ENCODE peak calls at places on chromosomes 12 and 14, in four cellular contexts. One of them, this sample, is unnamed.

GRCh38 chr14:104249092-104249491 is 110.7 kb downstream of the KIF26A start:
- DNase-seq in GM04504: no peak
- DNase-seq in activated T-cell treated with anti-CD3 and anti-CD28 coated beads for 1 hour: no peak
- DNase-seq in dermis microvascular lymphatic vessel endothelial cell: no peak
- DNase-seq in this sample: no peak

GRCh38 chr12:26524862-26525465 is 308.0 kb downstream of the ITPR2 start:
- DNase-seq in GM04504: no peak
- DNase-seq in activated T-cell treated with anti-CD3 and anti-CD28 coated beads for 1 hour: no peak
- DNase-seq in dermis microvascular lymphatic vessel endothelial cell: peak
- DNase-seq in this sample: peak

GRCh38 chr12:32265920-32266319 is 133.4 kb upstream of the FGD4 start:
- DNase-seq in GM04504: no peak
- DNase-seq in activated T-cell treated with anti-CD3 and anti-CD28 coated beads for 1 hour: no peak
- DNase-seq in dermis microvascular lymphatic vessel endothelial cell: no peak
- DNase-seq in this sample: no peak

GRCh38 chr12:92927055-92927435 is 2.0 kb downstream of the EEA1 start:
- DNase-seq in GM04504: peak
- DNase-seq in activated T-cell treated with anti-CD3 and anti-CD28 coated beads for 1 hour: no peak
- DNase-seq in dermis microvascular lymphatic vessel endothelial cell: peak
- DNase-seq in this sample: peak

GRCh38 chr12:9113987-9114309 is 1.8 kb downstream of the A2M start:
- DNase-seq in GM04504: no peak
- DNase-seq in activated T-cell treated with anti-CD3 and anti-CD28 coated beads for 1 hour: no peak
- DNase-seq in dermis microvascular lymphatic vessel endothelial cell: no peak
- DNase-seq in this sample: no peak

GRCh38 chr14:95787941-95788340 is 74.0 kb upstream of the TCL1A start:
- DNase-seq in GM04504: no peak
- DNase-seq in activated T-cell treated with anti-CD3 and anti-CD28 coated beads for 1 hour: no peak
- DNase-seq in dermis microvascular lymphatic vessel endothelial cell: no peak
- DNase-seq in this sample: no peak

GRCh38 chr14:105063041-105063440 is 2.2 kb downstream of the GPR132 start:
- DNase-seq in GM04504: no peak
- DNase-seq in activated T-cell treated with anti-CD3 and anti-CD28 coated beads for 1 hour: no peak
- DNase-seq in dermis microvascular lymphatic vessel endothelial cell: no peak
- DNase-seq in this sample: no peak

GRCh38 chr12:3129301-3130052 is 52.3 kb downstream of the TSPAN9 start:
- DNase-seq in GM04504: no peak
- DNase-seq in activated T-cell treated with anti-CD3 and anti-CD28 coated beads for 1 hour: no peak
- DNase-seq in dermis microvascular lymphatic vessel endothelial cell: peak
- DNase-seq in this sample: no peak

GRCh38 chr14:70754989-70755388 is 54.3 kb downstream of the MAP3K9 start:
- DNase-seq in GM04504: no peak
- DNase-seq in activated T-cell treated with anti-CD3 and anti-CD28 coated beads for 1 hour: no peak
- DNase-seq in dermis microvascular lymphatic vessel endothelial cell: no peak
- DNase-seq in this sample: no peak

GRCh38 chr12:132049876-132050275 is 94.2 kb downstream of the DDX51 start:
- DNase-seq in GM04504: no peak
- DNase-seq in activated T-cell treated with anti-CD3 and anti-CD28 coated beads for 1 hour: no peak
- DNase-seq in dermis microvascular lymphatic vessel endothelial cell: no peak
- DNase-seq in this sample: no peak